ENCODE peak calls at places on chromosome 20, in four cellular contexts. V, G, Y and I are unnamed samples.
A peak's percentile ranks its signal among the peaks of the same experiment; 100 is the strongest.

GRCh38 chr20:11792229-11792953 is 125.3 kb upstream of the BTBD3 start:
- DNase-seq in G (no peak), V (peak; percentile 54), Y (no peak), I (no peak)

GRCh38 chr20:8309638-8310037 is 177.6 kb downstream of the PLCB1 start:
- DNase-seq in G (no peak), V (no peak), Y (no peak), I (no peak)

GRCh38 chr20:13852321-13852720 is 67.5 kb downstream of the NDUFAF5 start:
- DNase-seq in G (no peak), Y (no peak), V (no peak), I (no peak)

GRCh38 chr20:37387519-37388269 is 41.8 kb downstream of the SRC start:
- DNase-seq in V (no peak), Y (no peak), G (peak; percentile 20), I (no peak)

GRCh38 chr20:37443596-37443995 is 77.5 kb upstream of the NNAT start:
- DNase-seq in Y (no peak), V (no peak), G (no peak), I (no peak)

GRCh38 chr20:19327401-19327800 is 115.0 kb downstream of the SLC24A3 start:
- DNase-seq in G (no peak), Y (no peak), V (no peak), I (no peak)

GRCh38 chr20:57957397-57958049 is 247.7 kb upstream of the PMEPA1 start:
- DNase-seq in G (no peak), Y (no peak), V (no peak), I (no peak)

GRCh38 chr20:1426231-1426849 is 33.5 kb upstream of the FKBP1A start:
- DNase-seq in G (peak; percentile 14), V (no peak), Y (no peak), I (no peak)

GRCh38 chr20:24695529-24696225 is 226.2 kb downstream of the SYNDIG1 start:
- DNase-seq in Y (no peak), V (no peak), G (peak; percentile 3), I (no peak)

GRCh38 chr20:57826731-57827287 is 117.0 kb upstream of the PMEPA1 start:
- DNase-seq in V (no peak), G (no peak), Y (no peak), I (no peak)

GRCh38 chr20:37873909-37874308 is 29.0 kb upstream of the VSTM2L start:
- DNase-seq in G (no peak), Y (no peak), V (no peak), I (no peak)

GRCh38 chr20:62832212-62832922 is 15.5 kb downstream of the COL9A3 start:
- DNase-seq in Y (peak; percentile 63), G (peak; percentile 21), V (no peak), I (peak; percentile 51)

GRCh38 chr20:10708342-10709185 is 34.8 kb upstream of the JAG1 start:
- DNase-seq in Y (no peak), V (peak; percentile 99), G (no peak), I (no peak)

GRCh38 chr20:14712302-14712739 is 374.9 kb upstream of the FLRT3 start:
- DNase-seq in V (no peak), G (no peak), Y (no peak), I (no peak)

GRCh38 chr20:44765647-44766367 is 20.1 kb downstream of the KCNK15 start:
- DNase-seq in V (no peak), G (no peak), Y (no peak), I (peak; percentile 10)

GRCh38 chr20:64106981-64107735 is at the start of gene NPBWR2:
- DNase-seq in G (no peak), Y (peak; percentile 42), V (no peak), I (no peak)

GRCh38 chr20:58994390-58995159 is 12.5 kb downstream of the CTSZ start:
- DNase-seq in Y (no peak), V (no peak), G (no peak), I (no peak)

GRCh38 chr20:9375221-9375681 is 139.1 kb upstream of the LAMP5 start:
- DNase-seq in V (no peak), G (no peak), Y (no peak), I (no peak)

GRCh38 chr20:32474967-32475819 is 109.9 kb downstream of the NOL4L start:
- DNase-seq in G (peak; percentile 59), Y (peak; percentile 98), V (peak; percentile 86), I (no peak)

GRCh38 chr20:51616060-51616459 is 73.5 kb upstream of the NFATC2 start:
- DNase-seq in Y (no peak), G (no peak), V (no peak), I (no peak)
- TF ChIP-seq ELF1 in Y (no peak), G (no peak), V (no peak), I (no peak)

DNA sequence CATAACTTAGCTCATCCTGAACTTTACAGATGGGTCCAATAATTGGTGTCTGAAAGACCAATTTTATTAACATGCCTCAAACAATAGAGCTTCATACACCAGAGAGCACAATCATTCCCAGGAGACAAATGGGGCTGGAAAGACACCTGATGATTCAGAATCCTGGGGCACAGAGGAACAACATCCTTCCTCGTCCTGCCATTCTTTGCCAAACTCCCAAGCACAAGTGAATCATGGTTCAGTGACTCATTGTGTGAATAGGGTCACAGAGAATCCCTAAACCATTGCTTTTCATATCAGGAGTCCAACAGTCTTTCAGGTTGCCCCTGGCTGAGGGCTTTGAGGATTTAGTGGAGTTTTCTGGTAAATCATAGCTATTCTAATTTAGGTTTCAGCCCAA is 266.4 kb upstream of the BMP2 start:
- DNase-seq in G (no peak), Y (no peak), V (peak; percentile 24), I (no peak)
- TF ChIP-seq ELF1 in G (no peak), Y (no peak), V (no peak), I (no peak)

DNA sequence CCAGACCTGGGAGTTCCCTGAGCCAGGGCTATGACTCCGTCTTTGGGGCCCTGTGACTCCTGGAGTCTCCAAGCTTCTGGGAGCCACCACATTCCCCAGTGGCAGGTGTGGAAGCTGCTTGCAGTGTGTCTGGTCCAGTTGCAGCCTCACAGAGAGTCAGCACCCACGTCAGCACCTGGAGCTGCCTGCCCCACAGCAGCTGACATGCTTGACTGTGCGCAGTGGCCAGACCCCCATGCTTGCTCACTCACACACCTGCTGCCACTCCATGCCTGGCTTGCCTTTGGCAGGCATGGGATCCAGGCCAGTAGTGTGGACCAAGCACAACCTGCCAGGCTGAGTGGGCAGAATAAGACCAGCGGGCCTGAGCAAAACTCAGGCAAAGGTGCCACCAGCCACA is 31.0 kb upstream of the ASIP start:
- DNase-seq in G (no peak), V (no peak), Y (no peak), I (no peak)
- TF ChIP-seq ELF1 in G (no peak), V (no peak), Y (no peak), I (no peak)

GRCh38 chr20:47271216-47271615 is 85.3 kb downstream of the ZMYND8 start:
- DNase-seq in G (no peak), V (no peak), Y (no peak), I (no peak)
- TF ChIP-seq ELF1 in G (no peak), V (no peak), Y (no peak), I (no peak)